ENCODE peak calls at places on chromosome 18, in ten cellular contexts. One of them, this sample, is unnamed.

GRCh38 chr18:44627245-44627644 is 53.4 kb upstream of the SETBP1 start:
- DNase-seq in endothelial cell: no peak
- DNase-seq in cardiac muscle cell: no peak
- DNase-seq in body of pancreas: no peak
- DNase-seq in transverse colon: no peak
- DNase-seq in brain microvascular endothelial cell: peak
- DNase-seq in psoas muscle: no peak
- DNase-seq in right lobe of liver: no peak
- DNase-seq in foreskin fibroblast: peak
- DNase-seq in AG09309: peak
- DNase-seq in this sample: no peak

GRCh38 chr18:52409732-52410131 is 69.7 kb downstream of the DCC start:
- DNase-seq in psoas muscle: no peak
- DNase-seq in brain microvascular endothelial cell: no peak
- DNase-seq in cardiac muscle cell: no peak
- DNase-seq in endothelial cell: no peak
- DNase-seq in foreskin fibroblast: no peak
- DNase-seq in transverse colon: peak
- DNase-seq in AG09309: no peak
- DNase-seq in right lobe of liver: no peak
- DNase-seq in body of pancreas: no peak
- DNase-seq in this sample: no peak

GRCh38 chr18:10681581-10682367 is 155.9 kb downstream of the NAPG start:
- DNase-seq in foreskin fibroblast: no peak
- DNase-seq in transverse colon: no peak
- DNase-seq in right lobe of liver: no peak
- DNase-seq in brain microvascular endothelial cell: peak
- DNase-seq in psoas muscle: no peak
- DNase-seq in AG09309: no peak
- DNase-seq in cardiac muscle cell: no peak
- DNase-seq in endothelial cell: no peak
- DNase-seq in body of pancreas: no peak
- DNase-seq in this sample: no peak

GRCh38 chr18:36179562-36180334 is 7.5 kb upstream of the MOCOS start:
- DNase-seq in foreskin fibroblast: peak
- DNase-seq in endothelial cell: no peak
- DNase-seq in brain microvascular endothelial cell: peak
- DNase-seq in right lobe of liver: peak
- DNase-seq in psoas muscle: peak
- DNase-seq in cardiac muscle cell: no peak
- DNase-seq in AG09309: no peak
- DNase-seq in transverse colon: peak
- DNase-seq in body of pancreas: peak
- DNase-seq in this sample: no peak

GRCh38 chr18:28073658-28074057 is 103.3 kb downstream of the CDH2 start:
- DNase-seq in transverse colon: no peak
- DNase-seq in AG09309: no peak
- DNase-seq in body of pancreas: no peak
- DNase-seq in brain microvascular endothelial cell: no peak
- DNase-seq in right lobe of liver: no peak
- DNase-seq in endothelial cell: no peak
- DNase-seq in foreskin fibroblast: no peak
- DNase-seq in cardiac muscle cell: no peak
- DNase-seq in psoas muscle: no peak
- DNase-seq in this sample: no peak

GRCh38 chr18:9992988-9993845 is 79.4 kb downstream of the VAPA start:
- DNase-seq in endothelial cell: no peak
- DNase-seq in transverse colon: no peak
- DNase-seq in brain microvascular endothelial cell: no peak
- DNase-seq in foreskin fibroblast: no peak
- DNase-seq in cardiac muscle cell: no peak
- DNase-seq in psoas muscle: no peak
- DNase-seq in AG09309: no peak
- DNase-seq in body of pancreas: no peak
- DNase-seq in right lobe of liver: no peak
- DNase-seq in this sample: no peak

GRCh38 chr18:1311376-1311775 is 406.7 kb downstream of the ADCYAP1 start:
- DNase-seq in endothelial cell: no peak
- DNase-seq in AG09309: no peak
- DNase-seq in body of pancreas: no peak
- DNase-seq in brain microvascular endothelial cell: no peak
- DNase-seq in cardiac muscle cell: no peak
- DNase-seq in psoas muscle: no peak
- DNase-seq in foreskin fibroblast: no peak
- DNase-seq in right lobe of liver: no peak
- DNase-seq in transverse colon: no peak
- DNase-seq in this sample: no peak

GRCh38 chr18:24657461-24657860 is 197.0 kb downstream of the HRH4 start:
- DNase-seq in cardiac muscle cell: peak
- DNase-seq in transverse colon: no peak
- DNase-seq in AG09309: no peak
- DNase-seq in right lobe of liver: no peak
- DNase-seq in body of pancreas: no peak
- DNase-seq in foreskin fibroblast: no peak
- DNase-seq in brain microvascular endothelial cell: no peak
- DNase-seq in psoas muscle: no peak
- DNase-seq in endothelial cell: peak
- DNase-seq in this sample: no peak

DNA sequence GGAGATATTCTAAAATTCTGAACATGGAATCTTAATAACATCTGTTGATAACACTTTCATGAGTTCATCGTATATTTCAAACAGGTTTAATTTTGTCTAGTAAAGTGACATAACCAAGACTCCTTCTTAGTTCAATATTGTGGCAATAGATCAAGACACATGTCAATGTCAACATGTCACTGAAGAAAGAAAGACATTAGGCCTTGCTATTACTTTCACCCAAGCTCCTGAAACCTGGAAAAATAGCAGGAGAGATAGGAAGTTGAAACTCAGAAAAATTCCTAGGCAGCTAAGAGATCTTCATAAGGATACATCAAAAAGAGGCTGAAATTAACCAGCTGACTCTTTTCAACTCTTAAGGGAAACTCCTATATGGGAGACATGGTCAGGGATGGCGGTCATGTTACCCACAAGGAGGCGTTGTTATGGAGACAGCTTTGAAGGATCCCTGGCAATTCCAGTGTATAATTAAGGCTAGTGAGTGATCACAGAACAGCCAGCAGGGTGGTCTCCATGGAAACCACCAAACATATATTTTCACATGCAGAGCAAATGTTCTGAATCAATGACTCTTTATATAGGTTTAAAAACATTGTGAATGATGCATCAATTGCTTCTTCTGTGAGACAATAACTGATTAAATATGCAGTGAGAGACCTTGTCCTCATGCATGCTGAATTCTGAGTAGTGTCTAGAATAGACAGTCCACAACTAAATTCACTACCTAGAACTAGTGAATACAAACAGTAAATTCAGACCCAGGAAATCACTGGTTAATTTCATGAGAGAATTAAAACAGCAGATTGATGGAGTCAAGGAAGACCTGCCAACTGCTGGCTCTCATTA is 115.3 kb upstream of the RIOK3 start:
- DNase-seq in endothelial cell: no peak
- DNase-seq in AG09309: no peak
- DNase-seq in right lobe of liver: no peak
- DNase-seq in psoas muscle: no peak
- DNase-seq in transverse colon: no peak
- DNase-seq in foreskin fibroblast: no peak
- DNase-seq in body of pancreas: no peak
- DNase-seq in brain microvascular endothelial cell: peak
- DNase-seq in cardiac muscle cell: no peak
- DNase-seq in this sample: no peak
- TF ChIP-seq CTCF in endothelial cell: no peak
- TF ChIP-seq CTCF in AG09309: no peak
- TF ChIP-seq CTCF in right lobe of liver: no peak
- TF ChIP-seq CTCF in psoas muscle: no peak
- TF ChIP-seq CTCF in transverse colon: no peak
- TF ChIP-seq CTCF in foreskin fibroblast: no peak
- TF ChIP-seq CTCF in body of pancreas: no peak
- TF ChIP-seq CTCF in brain microvascular endothelial cell: peak
- TF ChIP-seq CTCF in cardiac muscle cell: peak
- TF ChIP-seq CTCF in this sample: no peak

GRCh38 chr18:22408059-22408458 is 9.7 kb downstream of the CTAGE1 start:
- DNase-seq in cardiac muscle cell: no peak
- DNase-seq in foreskin fibroblast: no peak
- DNase-seq in right lobe of liver: no peak
- DNase-seq in transverse colon: no peak
- DNase-seq in brain microvascular endothelial cell: no peak
- DNase-seq in psoas muscle: no peak
- DNase-seq in AG09309: no peak
- DNase-seq in endothelial cell: no peak
- DNase-seq in body of pancreas: no peak
- DNase-seq in this sample: no peak
- TF ChIP-seq CTCF in cardiac muscle cell: peak
- TF ChIP-seq CTCF in foreskin fibroblast: no peak
- TF ChIP-seq CTCF in right lobe of liver: no peak
- TF ChIP-seq CTCF in transverse colon: no peak
- TF ChIP-seq CTCF in brain microvascular endothelial cell: peak
- TF ChIP-seq CTCF in psoas muscle: no peak
- TF ChIP-seq CTCF in AG09309: no peak
- TF ChIP-seq CTCF in endothelial cell: peak
- TF ChIP-seq CTCF in body of pancreas: no peak
- TF ChIP-seq CTCF in this sample: no peak

GRCh38 chr18:12768622-12769021 is 65.8 kb downstream of the PSMG2 start:
- DNase-seq in cardiac muscle cell: no peak
- DNase-seq in psoas muscle: no peak
- DNase-seq in brain microvascular endothelial cell: peak
- DNase-seq in body of pancreas: no peak
- DNase-seq in endothelial cell: no peak
- DNase-seq in foreskin fibroblast: peak
- DNase-seq in AG09309: no peak
- DNase-seq in right lobe of liver: no peak
- DNase-seq in transverse colon: no peak
- DNase-seq in this sample: no peak

GRCh38 chr18:12767580-12768155 is 64.8 kb downstream of the PSMG2 start:
- DNase-seq in cardiac muscle cell: no peak
- DNase-seq in psoas muscle: no peak
- DNase-seq in body of pancreas: no peak
- DNase-seq in right lobe of liver: no peak
- DNase-seq in endothelial cell: no peak
- DNase-seq in brain microvascular endothelial cell: no peak
- DNase-seq in foreskin fibroblast: no peak
- DNase-seq in AG09309: no peak
- DNase-seq in transverse colon: no peak
- DNase-seq in this sample: no peak

GRCh38 chr18:12765586-12765985 is 62.7 kb downstream of the PSMG2 start:
- DNase-seq in cardiac muscle cell: no peak
- DNase-seq in AG09309: no peak
- DNase-seq in endothelial cell: no peak
- DNase-seq in brain microvascular endothelial cell: no peak
- DNase-seq in foreskin fibroblast: no peak
- DNase-seq in body of pancreas: no peak
- DNase-seq in psoas muscle: no peak
- DNase-seq in transverse colon: no peak
- DNase-seq in right lobe of liver: no peak
- DNase-seq in this sample: no peak

GRCh38 chr18:12765127-12765526 is 62.3 kb downstream of the PSMG2 start:
- DNase-seq in right lobe of liver: no peak
- DNase-seq in endothelial cell: no peak
- DNase-seq in psoas muscle: no peak
- DNase-seq in transverse colon: peak
- DNase-seq in AG09309: no peak
- DNase-seq in cardiac muscle cell: no peak
- DNase-seq in foreskin fibroblast: no peak
- DNase-seq in brain microvascular endothelial cell: no peak
- DNase-seq in body of pancreas: no peak
- DNase-seq in this sample: no peak

DNA sequence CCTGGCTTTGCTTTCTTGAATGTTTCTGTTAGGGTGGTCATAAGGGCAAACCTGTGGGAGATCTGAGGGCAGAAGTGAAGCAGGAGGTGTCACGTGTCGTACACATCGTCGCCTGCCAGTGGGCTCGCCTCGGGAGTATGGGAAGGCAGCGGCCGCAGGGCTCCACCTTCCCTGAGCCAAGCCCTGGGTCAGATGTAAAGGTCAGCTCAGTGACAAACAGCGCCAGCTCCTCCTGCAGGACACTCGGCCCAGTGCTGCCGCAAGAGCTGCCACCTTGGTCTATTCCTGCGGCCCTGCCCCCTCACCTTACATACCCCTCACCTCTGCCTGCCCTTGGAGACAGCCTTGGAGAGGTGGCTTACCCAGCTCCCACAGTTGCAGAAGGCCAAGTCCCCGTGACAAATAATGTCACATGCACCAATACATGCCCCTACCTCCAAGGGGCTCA is 64.2 kb downstream of the PSMG2 start:
- DNase-seq in psoas muscle: no peak
- DNase-seq in cardiac muscle cell: peak
- DNase-seq in foreskin fibroblast: no peak
- DNase-seq in body of pancreas: no peak
- DNase-seq in endothelial cell: peak
- DNase-seq in right lobe of liver: no peak
- DNase-seq in transverse colon: no peak
- DNase-seq in brain microvascular endothelial cell: no peak
- DNase-seq in AG09309: no peak
- DNase-seq in this sample: no peak
- TF ChIP-seq CTCF in psoas muscle: no peak
- TF ChIP-seq CTCF in cardiac muscle cell: no peak
- TF ChIP-seq CTCF in foreskin fibroblast: no peak
- TF ChIP-seq CTCF in body of pancreas: no peak
- TF ChIP-seq CTCF in endothelial cell: no peak
- TF ChIP-seq CTCF in right lobe of liver: peak
- TF ChIP-seq CTCF in transverse colon: no peak
- TF ChIP-seq CTCF in brain microvascular endothelial cell: peak
- TF ChIP-seq CTCF in AG09309: no peak
- TF ChIP-seq CTCF in this sample: no peak

GRCh38 chr18:35032113-35032512 is 9.1 kb upstream of the MAPRE2 start:
- DNase-seq in cardiac muscle cell: no peak
- DNase-seq in foreskin fibroblast: no peak
- DNase-seq in AG09309: no peak
- DNase-seq in right lobe of liver: no peak
- DNase-seq in endothelial cell: no peak
- DNase-seq in body of pancreas: no peak
- DNase-seq in transverse colon: no peak
- DNase-seq in brain microvascular endothelial cell: no peak
- DNase-seq in psoas muscle: no peak
- DNase-seq in this sample: no peak

GRCh38 chr18:35028556-35028955 is 12.7 kb upstream of the MAPRE2 start:
- DNase-seq in brain microvascular endothelial cell: no peak
- DNase-seq in AG09309: no peak
- DNase-seq in foreskin fibroblast: no peak
- DNase-seq in psoas muscle: no peak
- DNase-seq in right lobe of liver: no peak
- DNase-seq in cardiac muscle cell: no peak
- DNase-seq in endothelial cell: no peak
- DNase-seq in body of pancreas: no peak
- DNase-seq in transverse colon: no peak
- DNase-seq in this sample: no peak

GRCh38 chr18:35029103-35029502 is 12.1 kb upstream of the MAPRE2 start:
- DNase-seq in cardiac muscle cell: no peak
- DNase-seq in endothelial cell: no peak
- DNase-seq in psoas muscle: peak
- DNase-seq in body of pancreas: no peak
- DNase-seq in transverse colon: no peak
- DNase-seq in foreskin fibroblast: peak
- DNase-seq in brain microvascular endothelial cell: peak
- DNase-seq in right lobe of liver: no peak
- DNase-seq in AG09309: no peak
- DNase-seq in this sample: peak

GRCh38 chr18:35030234-35030989 is 10.8 kb upstream of the MAPRE2 start:
- DNase-seq in endothelial cell: no peak
- DNase-seq in foreskin fibroblast: no peak
- DNase-seq in cardiac muscle cell: no peak
- DNase-seq in AG09309: no peak
- DNase-seq in transverse colon: peak
- DNase-seq in psoas muscle: no peak
- DNase-seq in right lobe of liver: no peak
- DNase-seq in brain microvascular endothelial cell: no peak
- DNase-seq in body of pancreas: no peak
- DNase-seq in this sample: peak

DNA sequence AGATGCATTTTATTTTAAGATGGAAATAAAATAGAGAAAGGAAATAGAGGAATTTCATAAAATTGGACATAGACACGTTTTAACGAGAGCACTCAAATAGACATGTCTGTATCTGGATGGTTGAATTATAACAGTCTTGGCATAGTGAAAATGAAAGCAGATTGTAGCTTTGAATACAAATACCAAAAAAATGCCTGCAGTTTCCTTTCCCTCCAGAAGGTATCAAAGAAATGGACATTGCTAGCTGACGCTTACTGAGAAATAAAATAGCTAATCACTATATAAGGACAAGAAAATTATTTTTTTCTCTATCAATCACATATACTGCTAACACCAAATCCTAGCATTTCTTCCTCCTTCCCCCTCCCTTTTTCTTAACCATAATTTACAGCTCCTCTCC is 11.4 kb upstream of the MAPRE2 start:
- DNase-seq in psoas muscle: no peak
- DNase-seq in cardiac muscle cell: no peak
- DNase-seq in brain microvascular endothelial cell: no peak
- DNase-seq in AG09309: no peak
- DNase-seq in right lobe of liver: no peak
- DNase-seq in transverse colon: no peak
- DNase-seq in endothelial cell: no peak
- DNase-seq in foreskin fibroblast: no peak
- DNase-seq in body of pancreas: no peak
- DNase-seq in this sample: no peak
- TF ChIP-seq CTCF in psoas muscle: peak
- TF ChIP-seq CTCF in cardiac muscle cell: no peak
- TF ChIP-seq CTCF in brain microvascular endothelial cell: no peak
- TF ChIP-seq CTCF in AG09309: peak
- TF ChIP-seq CTCF in right lobe of liver: peak
- TF ChIP-seq CTCF in transverse colon: peak
- TF ChIP-seq CTCF in endothelial cell: no peak
- TF ChIP-seq CTCF in foreskin fibroblast: no peak
- TF ChIP-seq CTCF in body of pancreas: no peak
- TF ChIP-seq CTCF in this sample: peak

This sample was measured in Peyer's patch.